ENCODE peak calls at places on chromosomes 12 and 14, in four cellular contexts. One of them, this sample, is unnamed.

GRCh38 chr12:52004042-52004648 is 2.6 kb upstream of the TAMALIN start:
- DNase-seq in endothelial cell: peak
- DNase-seq in GM13976: no peak
- DNase-seq in B cell: no peak
- DNase-seq in this sample: no peak

GRCh38 chr14:32709072-32709471 is 229.6 kb upstream of the NPAS3 start:
- DNase-seq in GM13976: no peak
- DNase-seq in B cell: no peak
- DNase-seq in endothelial cell: no peak
- DNase-seq in this sample: peak

GRCh38 chr12:1777798-1778197 is 42.6 kb upstream of the LRTM2 start:
- DNase-seq in endothelial cell: no peak
- DNase-seq in GM13976: no peak
- DNase-seq in B cell: no peak
- DNase-seq in this sample: peak

GRCh38 chr12:92581579-92581978 is 121.2 kb upstream of the PLEKHG7 start:
- DNase-seq in GM13976: no peak
- DNase-seq in endothelial cell: no peak
- DNase-seq in B cell: no peak
- DNase-seq in this sample: no peak

GRCh38 chr12:15688202-15688736 is 100.9 kb downstream of the EPS8 start:
- DNase-seq in endothelial cell: no peak
- DNase-seq in B cell: no peak
- DNase-seq in GM13976: no peak
- DNase-seq in this sample: no peak

GRCh38 chr14:23307687-23308644 is 1.3 kb downstream of the BCL2L2 start:
- DNase-seq in B cell: no peak
- DNase-seq in endothelial cell: no peak
- DNase-seq in GM13976: no peak
- DNase-seq in this sample: no peak

GRCh38 chr14:54048736-54049135 is 92.1 kb upstream of the BMP4 start:
- DNase-seq in endothelial cell: no peak
- DNase-seq in GM13976: no peak
- DNase-seq in B cell: no peak
- DNase-seq in this sample: no peak

GRCh38 chr14:88951370-88951769 is 126.9 kb downstream of the TTC8 start:
- DNase-seq in endothelial cell: no peak
- DNase-seq in B cell: no peak
- DNase-seq in GM13976: no peak
- DNase-seq in this sample: no peak

GRCh38 chr14:104023325-104024055 is 62.0 kb upstream of the ASPG start:
- DNase-seq in endothelial cell: no peak
- DNase-seq in B cell: no peak
- DNase-seq in GM13976: no peak
- DNase-seq in this sample: no peak

GRCh38 chr12:65892905-65893304 is 68.6 kb downstream of the HMGA2 start:
- DNase-seq in endothelial cell: no peak
- DNase-seq in GM13976: no peak
- DNase-seq in B cell: no peak
- DNase-seq in this sample: no peak

GRCh38 chr14:102589761-102590290 is 2.6 kb upstream of the RCOR1 start:
- DNase-seq in GM13976: no peak
- DNase-seq in endothelial cell: no peak
- DNase-seq in B cell: no peak
- DNase-seq in this sample: no peak

GRCh38 chr14:102591372-102591943 is 991 bp upstream of the RCOR1 start:
- DNase-seq in endothelial cell: peak
- DNase-seq in GM13976: no peak
- DNase-seq in B cell: peak
- DNase-seq in this sample: no peak

GRCh38 chr14:102588821-102589220 is 3.6 kb upstream of the RCOR1 start:
- DNase-seq in GM13976: no peak
- DNase-seq in endothelial cell: no peak
- DNase-seq in B cell: no peak
- DNase-seq in this sample: no peak

GRCh38 chr14:102591944-102592772 is at the start of gene RCOR1:
- DNase-seq in endothelial cell: peak
- DNase-seq in GM13976: peak
- DNase-seq in B cell: peak
- DNase-seq in this sample: peak

GRCh38 chr14:102590667-102591099 is 1.8 kb upstream of the RCOR1 start:
- DNase-seq in endothelial cell: peak
- DNase-seq in B cell: no peak
- DNase-seq in GM13976: no peak
- DNase-seq in this sample: no peak
- TF ChIP-seq CTCF in endothelial cell: peak
- TF ChIP-seq CTCF in B cell: no peak
- TF ChIP-seq CTCF in GM13976: peak
- TF ChIP-seq CTCF in this sample: peak

DNA sequence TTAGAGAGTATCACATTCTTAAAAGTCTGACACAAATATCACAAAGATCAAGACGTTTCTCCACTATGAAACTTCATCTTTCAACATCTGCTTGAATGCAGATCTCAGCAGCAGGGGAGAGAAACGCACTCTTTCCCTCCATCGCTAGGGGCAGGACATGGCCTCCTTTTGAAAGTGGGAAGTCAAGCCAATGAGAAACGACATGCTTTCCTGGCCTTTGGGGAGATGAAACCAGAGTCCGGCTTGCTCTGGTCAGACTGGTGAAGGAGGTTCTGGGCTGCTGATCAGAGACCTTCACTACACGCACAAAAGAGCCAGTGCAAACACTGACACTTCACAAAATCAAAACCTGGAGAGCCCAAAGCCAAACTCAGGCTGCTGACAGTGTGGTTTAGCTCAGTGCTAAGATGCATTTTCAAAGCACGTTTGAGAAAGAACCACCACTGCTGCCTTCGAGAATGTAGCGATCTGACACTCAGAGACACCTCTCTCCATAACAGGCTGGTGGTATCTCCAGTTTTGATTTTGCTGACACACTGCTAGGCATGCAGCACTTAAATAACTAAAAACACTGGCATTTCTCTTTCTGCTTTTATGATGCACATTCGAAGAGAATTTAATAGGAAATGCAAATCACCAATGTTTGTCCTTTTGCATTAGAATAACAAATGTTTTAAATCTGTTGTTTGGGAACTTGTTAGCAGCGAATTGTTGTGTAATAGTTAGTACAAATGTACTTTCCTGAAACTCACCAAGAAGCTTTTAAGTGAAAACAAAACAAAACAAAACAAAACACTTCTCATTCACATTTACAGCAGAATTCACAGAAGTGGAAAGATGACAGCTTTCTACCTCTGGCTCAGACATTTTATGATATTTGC is 93.9 kb upstream of the OVCH1 start:
- DNase-seq in B cell: no peak
- DNase-seq in GM13976: no peak
- DNase-seq in endothelial cell: peak
- DNase-seq in this sample: no peak
- TF ChIP-seq CTCF in B cell: no peak
- TF ChIP-seq CTCF in GM13976: no peak
- TF ChIP-seq CTCF in endothelial cell: no peak
- TF ChIP-seq CTCF in this sample: peak

GRCh38 chr12:94710933-94711332 is 60.6 kb upstream of the TMCC3 start:
- DNase-seq in GM13976: peak
- DNase-seq in B cell: peak
- DNase-seq in endothelial cell: peak
- DNase-seq in this sample: no peak
- TF ChIP-seq CTCF in GM13976: peak
- TF ChIP-seq CTCF in B cell: peak
- TF ChIP-seq CTCF in endothelial cell: peak
- TF ChIP-seq CTCF in this sample: peak

GRCh38 chr12:69284131-69284530 is 44.8 kb downstream of the CPSF6 start:
- DNase-seq in endothelial cell: peak
- DNase-seq in B cell: no peak
- DNase-seq in GM13976: peak
- DNase-seq in this sample: no peak
- TF ChIP-seq CTCF in endothelial cell: no peak
- TF ChIP-seq CTCF in B cell: peak
- TF ChIP-seq CTCF in GM13976: no peak
- TF ChIP-seq CTCF in this sample: peak

GRCh38 chr12:125755512-125755911 is 690.3 kb downstream of the AACS start:
- DNase-seq in endothelial cell: no peak
- DNase-seq in GM13976: no peak
- DNase-seq in B cell: no peak
- DNase-seq in this sample: no peak
- TF ChIP-seq CTCF in endothelial cell: no peak
- TF ChIP-seq CTCF in GM13976: no peak
- TF ChIP-seq CTCF in B cell: no peak
- TF ChIP-seq CTCF in this sample: no peak

DNA sequence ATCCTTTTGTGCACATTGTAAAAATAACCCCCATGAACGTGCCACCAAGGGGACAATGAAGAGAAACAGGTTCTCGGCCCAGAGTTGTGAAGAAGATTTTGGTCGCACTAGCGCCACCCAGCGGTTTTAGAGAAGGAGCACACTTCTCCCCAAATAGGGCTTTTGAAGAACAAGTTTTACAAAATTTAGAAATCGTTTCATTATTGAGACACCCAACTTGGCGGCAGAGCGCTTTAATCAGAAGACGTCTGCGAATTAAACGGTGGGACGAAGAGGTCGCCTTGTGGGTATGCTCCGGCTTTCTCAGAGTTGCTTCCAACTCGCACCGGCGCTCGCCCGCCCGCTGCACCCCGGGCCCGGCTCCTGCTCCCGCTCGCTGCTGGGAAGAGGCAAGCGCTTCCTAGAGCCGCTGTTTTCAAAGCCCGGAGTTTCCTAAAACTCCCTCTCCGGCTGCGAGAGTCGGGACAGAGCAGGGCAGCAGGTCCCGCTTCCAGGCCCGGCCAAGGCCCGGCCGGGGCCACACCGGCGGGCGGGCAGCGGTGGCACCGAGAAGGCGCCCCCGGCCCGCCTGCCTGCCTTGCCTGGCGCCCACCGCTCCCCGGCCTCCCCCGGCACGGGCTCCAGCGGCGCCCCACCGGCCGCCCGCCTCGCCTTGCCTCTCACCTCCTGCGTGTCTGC is 672 bp downstream of the FOXA1 start:
- DNase-seq in endothelial cell: peak
- DNase-seq in GM13976: no peak
- DNase-seq in B cell: no peak
- DNase-seq in this sample: peak
- TF ChIP-seq CTCF in endothelial cell: peak
- TF ChIP-seq CTCF in GM13976: peak
- TF ChIP-seq CTCF in B cell: no peak
- TF ChIP-seq CTCF in this sample: peak

GRCh38 chr14:36570065-36570464 is 12.3 kb downstream of the NKX2-8 start:
- DNase-seq in endothelial cell: no peak
- DNase-seq in B cell: no peak
- DNase-seq in GM13976: no peak
- DNase-seq in this sample: no peak
- TF ChIP-seq CTCF in endothelial cell: no peak
- TF ChIP-seq CTCF in B cell: no peak
- TF ChIP-seq CTCF in GM13976: no peak
- TF ChIP-seq CTCF in this sample: no peak

GRCh38 chr12:100303831-100304230 is 36.9 kb downstream of the SCYL2 start:
- DNase-seq in endothelial cell: no peak
- DNase-seq in GM13976: no peak
- DNase-seq in B cell: no peak
- DNase-seq in this sample: no peak
- TF ChIP-seq CTCF in endothelial cell: no peak
- TF ChIP-seq CTCF in GM13976: no peak
- TF ChIP-seq CTCF in B cell: no peak
- TF ChIP-seq CTCF in this sample: no peak

GRCh38 chr12:46110928-46111699 is 120.7 kb upstream of the SCAF11 start:
- DNase-seq in endothelial cell: no peak
- DNase-seq in B cell: no peak
- DNase-seq in GM13976: no peak
- DNase-seq in this sample: no peak
- TF ChIP-seq CTCF in endothelial cell: peak
- TF ChIP-seq CTCF in B cell: peak
- TF ChIP-seq CTCF in GM13976: no peak
- TF ChIP-seq CTCF in this sample: peak